ENCODE peak calls at places on chromosomes 12 and 14, in nine cellular contexts. Q is PC-3, C is fibroblast of the conjunctiva, V is uterus, J is anterior cingulate cortex, U is A549, B is body of pancreas, Y is psoas muscle, S is mesendoderm. N is an unnamed sample.

GRCh38 chr12:111687255-111687654 is 1.4 kb downstream of the ACAD10 start:
- DNase-seq in J (no peak), Q (peak), C (no peak), S (peak), V (no peak), U (peak), B (no peak), Y (no peak), N (peak)

GRCh38 chr12:126617312-126617711 is 1552.1 kb downstream of the AACS start:
- DNase-seq in J (no peak), Q (peak), Y (no peak), V (no peak), S (peak), U (no peak), B (no peak), C (no peak), N (peak)

GRCh38 chr12:64320611-64321010 is 69.9 kb downstream of the C12orf56 start:
- DNase-seq in C (no peak), Y (no peak), S (no peak), Q (no peak), J (no peak), B (no peak), U (no peak), V (no peak), N (no peak)

GRCh38 chr14:88612981-88613380 is 50.1 kb downstream of the ZC3H14 start:
- DNase-seq in U (no peak), Q (peak), S (no peak), V (no peak), Y (no peak), B (no peak), C (no peak), J (no peak), N (no peak)

GRCh38 chr14:69573841-69574265 is 818 bp downstream of the CCDC177 start:
- DNase-seq in Q (no peak), S (peak), Y (no peak), V (no peak), B (no peak), U (no peak), C (no peak), J (peak), N (no peak)

GRCh38 chr12:91177380-91177779 is 5.2 kb downstream of the DCN start:
- DNase-seq in V (no peak), C (no peak), B (no peak), S (no peak), U (no peak), Y (no peak), J (no peak), Q (no peak), N (no peak)

GRCh38 chr14:105172476-105172875 is 3.9 kb upstream of the JAG2 start:
- DNase-seq in S (no peak), C (no peak), Y (no peak), U (no peak), J (no peak), V (no peak), B (no peak), Q (no peak), N (no peak)

GRCh38 chr14:49975799-49976198 is 82.9 kb downstream of the ARF6 start:
- DNase-seq in J (no peak), Y (no peak), U (no peak), S (no peak), B (no peak), Q (peak), C (no peak), V (no peak), N (no peak)

GRCh38 chr14:92892589-92892988 is 30.4 kb upstream of the CHGA start:
- DNase-seq in U (no peak), C (no peak), Q (no peak), J (no peak), Y (no peak), B (no peak), S (no peak), V (no peak), N (peak)

GRCh38 chr14:103542545-103543088 is 13.6 kb downstream of the TRMT61A start:
- DNase-seq in S (peak), J (peak), V (peak), Q (no peak), Y (peak), B (no peak), C (no peak), U (no peak), N (no peak)

GRCh38 chr12:57139796-57140649 is 7.4 kb downstream of the LRP1-AS start:
- DNase-seq in U (no peak), Q (no peak), C (no peak), B (no peak), V (peak), J (no peak), Y (no peak), S (no peak), N (no peak)

GRCh38 chr12:2794261-2794735 is 472 bp upstream of the FKBP4 start:
- DNase-seq in Q (no peak), B (no peak), V (no peak), S (peak), C (no peak), Y (peak), J (peak), U (no peak), N (no peak)

GRCh38 chr12:69254046-69254445 is 14.7 kb downstream of the CPSF6 start:
- DNase-seq in V (no peak), Q (peak), J (no peak), S (peak), B (no peak), U (peak), Y (no peak), C (peak), N (peak)

GRCh38 chr14:67734675-67735074 is 33.0 kb downstream of the RDH12 start:
- DNase-seq in J (no peak), V (no peak), Y (no peak), C (no peak), U (no peak), S (peak), Q (no peak), B (no peak), N (no peak)

GRCh38 chr14:59869381-59870255 is 958 bp downstream of the RTN1 start:
- DNase-seq in S (peak), V (no peak), J (no peak), U (no peak), Q (no peak), C (no peak), Y (no peak), B (no peak), N (no peak)

GRCh38 chr14:102622262-102622885 is 29.9 kb downstream of the RCOR1 start:
- DNase-seq in B (peak), V (no peak), Y (no peak), J (no peak), C (no peak), Q (no peak), S (peak), U (no peak), N (no peak)

GRCh38 chr14:53493895-53494294 is 340.8 kb upstream of the DDHD1 start:
- DNase-seq in V (no peak), Y (no peak), S (no peak), U (no peak), Q (no peak), J (no peak), B (no peak), C (no peak), N (no peak)

GRCh38 chr14:103002578-103003350 is 54.6 kb downstream of the CDC42BPB start:
- DNase-seq in V (no peak), C (no peak), U (no peak), Q (no peak), B (no peak), S (no peak), Y (no peak), J (no peak), N (no peak)

GRCh38 chr14:74290415-74290814 is 12.3 kb downstream of the ABCD4 start:
- DNase-seq in C (no peak), V (no peak), Q (peak), J (no peak), S (peak), Y (no peak), U (peak), B (no peak), N (peak)

GRCh38 chr12:67666605-67667004 is 18.1 kb downstream of the DYRK2 start:
- DNase-seq in U (no peak), B (no peak), J (no peak), V (no peak), S (peak), Q (no peak), Y (no peak), C (no peak), N (no peak)

GRCh38 chr12:97501422-97501821 is 38.8 kb downstream of the RMST start:
- DNase-seq in J (no peak), Q (no peak), S (no peak), Y (no peak), V (no peak), U (no peak), C (no peak), B (no peak), N (no peak)

GRCh38 chr14:74919421-74920165 is 3.5 kb downstream of the RPS6KL1 start:
- DNase-seq in Y (no peak), C (no peak), V (no peak), B (no peak), Q (peak), U (no peak), J (no peak), S (no peak), N (no peak)

GRCh38 chr12:124392271-124392990 is 97.5 kb downstream of the RFLNA start:
- DNase-seq in B (peak), Q (no peak), U (peak), V (no peak), S (peak), Y (peak), J (peak), C (no peak), N (peak)

GRCh38 chr12:92779902-92780301 is 77.1 kb downstream of the PLEKHG7 start:
- DNase-seq in U (no peak), Q (no peak), B (no peak), S (no peak), C (peak), Y (no peak), V (no peak), J (no peak), N (peak)

GRCh38 chr12:121806556-121807308 is 2.9 kb downstream of the SETD1B start:
- DNase-seq in Y (peak), J (no peak), U (no peak), V (peak), B (no peak), Q (peak), C (no peak), S (peak), N (peak)

GRCh38 chr12:84727964-84728363 is 184.6 kb downstream of the SLC6A15 start:
- DNase-seq in V (no peak), C (no peak), Q (peak), U (no peak), Y (no peak), J (no peak), B (no peak), S (peak), N (peak)

GRCh38 chr12:123270380-123271181 is 1.1 kb downstream of the CDK2AP1 start:
- DNase-seq in V (peak), S (no peak), C (no peak), Y (peak), U (no peak), Q (no peak), B (no peak), J (no peak), N (peak)

GRCh38 chr12:115712676-115713075 is 564.8 kb downstream of the MED13L start:
- DNase-seq in U (no peak), Q (no peak), J (no peak), Y (no peak), V (no peak), S (no peak), C (no peak), B (no peak), N (no peak)

GRCh38 chr12:14635776-14636175 is 60.6 kb downstream of the GUCY2C start:
- DNase-seq in J (no peak), C (no peak), U (no peak), B (no peak), Y (no peak), S (no peak), Q (no peak), V (no peak), N (no peak)

GRCh38 chr12:3134526-3135135 is 57.5 kb downstream of the TSPAN9 start:
- DNase-seq in Y (no peak), V (no peak), Q (no peak), U (no peak), C (no peak), J (no peak), S (no peak), B (no peak), N (no peak)